ENCODE peak calls at places on chromosomes 2 and 18, in ten cellular contexts. A is AG04450, I is heart right ventricle, H is transverse colon, V is cardiac muscle cell, T is brain microvascular endothelial cell, X is AG10803, Q is stomach, D is IMR-90, F is hepatocyte. S is an unnamed sample.

GRCh38 chr2:44746856-44747612 is 194.5 kb upstream of the SIX3 start:
- DNase-seq in A (no peak), I (no peak), H (no peak), V (no peak), T (no peak), X (no peak), Q (no peak), D (no peak), F (no peak), S (peak)

GRCh38 chr2:10810175-10811161 is 2.1 kb downstream of the PDIA6 start:
- DNase-seq in A (no peak), I (no peak), H (no peak), V (peak), T (no peak), X (peak), Q (no peak), D (peak), F (no peak), S (no peak)

GRCh38 chr2:213296270-213296669 is 12.0 kb downstream of the SPAG16 start:
- DNase-seq in A (no peak), I (no peak), H (no peak), V (no peak), T (no peak), X (no peak), Q (no peak), D (no peak), F (no peak), S (no peak)

GRCh38 chr2:136049991-136050573 is 64.7 kb upstream of the DARS1 start:
- DNase-seq in A (no peak), I (no peak), H (no peak), V (no peak), T (no peak), X (no peak), Q (no peak), D (no peak), F (no peak), S (no peak)

GRCh38 chr2:133421516-133422324 is 146.5 kb downstream of the NCKAP5 start:
- DNase-seq in A (peak), I (peak), H (peak), V (peak), T (no peak), X (peak), Q (no peak), D (peak), F (peak), S (no peak)

GRCh38 chr2:44200759-44201158 is 32.1 kb downstream of the PPM1B start:
- DNase-seq in A (no peak), I (no peak), H (no peak), V (no peak), T (no peak), X (no peak), Q (no peak), D (no peak), F (no peak), S (no peak)

GRCh38 chr18:2433366-2433765 is 137.9 kb downstream of the METTL4 start:
- DNase-seq in A (no peak), I (no peak), H (no peak), V (no peak), T (no peak), X (no peak), Q (no peak), D (no peak), F (no peak), S (no peak)

GRCh38 chr2:226524381-226524843 is 275.2 kb downstream of the IRS1 start:
- DNase-seq in A (peak), I (no peak), H (no peak), V (peak), T (peak), X (peak), Q (no peak), D (peak), F (peak), S (peak)

GRCh38 chr2:238855891-238856580 is 8.2 kb downstream of the TWIST2 start:
- DNase-seq in A (no peak), I (no peak), H (no peak), V (no peak), T (no peak), X (no peak), Q (no peak), D (no peak), F (no peak), S (no peak)

GRCh38 chr2:227864161-227864756 is 7.2 kb upstream of the DAW1 start:
- DNase-seq in A (no peak), I (no peak), H (no peak), V (peak), T (peak), X (peak), Q (no peak), D (peak), F (peak), S (no peak)

GRCh38 chr2:102081600-102081999 is 60.9 kb upstream of the IL1R1 start:
- DNase-seq in A (no peak), I (no peak), H (no peak), V (no peak), T (no peak), X (no peak), Q (no peak), D (no peak), F (no peak), S (no peak)

GRCh38 chr18:38174594-38174993 is 609.0 kb upstream of the CELF4 start:
- DNase-seq in A (no peak), I (no peak), H (no peak), V (no peak), T (no peak), X (no peak), Q (no peak), D (no peak), F (peak), S (no peak)

GRCh38 chr18:28682912-28683311 is 506.0 kb upstream of the CDH2 start:
- DNase-seq in A (no peak), I (no peak), H (no peak), V (no peak), T (no peak), X (no peak), Q (no peak), D (no peak), F (no peak), S (no peak)

GRCh38 chr2:239266779-239267410 is 133.9 kb downstream of the HDAC4 start:
- DNase-seq in A (no peak), I (no peak), H (peak), V (no peak), T (no peak), X (no peak), Q (peak), D (no peak), F (no peak), S (no peak)

GRCh38 chr18:48139427-48140347 is 209.2 kb upstream of the SMAD2 start:
- DNase-seq in A (no peak), I (peak), H (peak), V (no peak), T (no peak), X (no peak), Q (peak), D (no peak), F (no peak), S (no peak)

GRCh38 chr2:226703501-226703900 is 96.1 kb downstream of the IRS1 start:
- DNase-seq in A (no peak), I (no peak), H (no peak), V (no peak), T (no peak), X (no peak), Q (no peak), D (no peak), F (no peak), S (no peak)

GRCh38 chr18:50377061-50377798 is 2.4 kb downstream of the SKA1 start:
- DNase-seq in A (no peak), I (no peak), H (no peak), V (peak), T (no peak), X (peak), Q (no peak), D (no peak), F (no peak), S (peak)

GRCh38 chr2:28764909-28765308 is 13.3 kb downstream of the PPP1CB start:
- DNase-seq in A (no peak), I (no peak), H (no peak), V (no peak), T (no peak), X (no peak), Q (no peak), D (no peak), F (no peak), S (no peak)

GRCh38 chr2:241803387-241804325 is 5.3 kb upstream of the NEU4 start:
- DNase-seq in A (peak), I (peak), H (peak), V (peak), T (peak), X (peak), Q (no peak), D (peak), F (peak), S (peak)

GRCh38 chr2:119431155-119431975 is at the start of gene TMEM37:
- DNase-seq in A (no peak), I (peak), H (peak), V (peak), T (peak), X (peak), Q (peak), D (peak), F (peak), S (peak)

GRCh38 chr2:114518738-114519137 is 76.3 kb downstream of the DPP10 start:
- DNase-seq in A (no peak), I (no peak), H (no peak), V (no peak), T (no peak), X (no peak), Q (no peak), D (no peak), F (peak), S (no peak)

GRCh38 chr2:74001121-74001520 is 16.4 kb downstream of the TET3 start:
- DNase-seq in A (no peak), I (no peak), H (no peak), V (no peak), T (no peak), X (no peak), Q (no peak), D (peak), F (no peak), S (no peak)

GRCh38 chr2:120470041-120470716 is 124.2 kb downstream of the INHBB start:
- DNase-seq in A (peak), I (peak), H (peak), V (peak), T (peak), X (peak), Q (peak), D (peak), F (peak), S (peak)

GRCh38 chr18:44626807-44627206 is 53.9 kb upstream of the SETBP1 start:
- DNase-seq in A (no peak), I (no peak), H (no peak), V (peak), T (no peak), X (no peak), Q (no peak), D (no peak), F (peak), S (no peak)

GRCh38 chr2:237209046-237209375 is 123.3 kb downstream of the COPS8 start:
- DNase-seq in A (no peak), I (no peak), H (no peak), V (no peak), T (no peak), X (no peak), Q (no peak), D (no peak), F (no peak), S (no peak)
- H3K4me3 ChIP-seq in A (no peak), I (no peak), H (no peak), V (no peak), T (no peak), X (no peak), Q (no peak), D (no peak), F (no peak), S (peak)

GRCh38 chr2:179861027-179861776 is at the start of gene ZNF385B:
- DNase-seq in A (no peak), I (peak), H (peak), V (peak), T (no peak), X (no peak), Q (no peak), D (peak), F (peak), S (peak)

GRCh38 chr2:179862898-179863458 is 1.6 kb upstream of the ZNF385B start:
- DNase-seq in A (no peak), I (no peak), H (no peak), V (no peak), T (no peak), X (no peak), Q (no peak), D (no peak), F (no peak), S (no peak)

GRCh38 chr2:179861777-179862117 is 335 bp upstream of the ZNF385B start:
- DNase-seq in A (no peak), I (no peak), H (no peak), V (no peak), T (no peak), X (no peak), Q (no peak), D (peak), F (peak), S (peak)

GRCh38 chr2:179859523-179859922 is 1.9 kb downstream of the ZNF385B start:
- DNase-seq in A (no peak), I (no peak), H (no peak), V (no peak), T (no peak), X (no peak), Q (no peak), D (no peak), F (no peak), S (no peak)

DNA sequence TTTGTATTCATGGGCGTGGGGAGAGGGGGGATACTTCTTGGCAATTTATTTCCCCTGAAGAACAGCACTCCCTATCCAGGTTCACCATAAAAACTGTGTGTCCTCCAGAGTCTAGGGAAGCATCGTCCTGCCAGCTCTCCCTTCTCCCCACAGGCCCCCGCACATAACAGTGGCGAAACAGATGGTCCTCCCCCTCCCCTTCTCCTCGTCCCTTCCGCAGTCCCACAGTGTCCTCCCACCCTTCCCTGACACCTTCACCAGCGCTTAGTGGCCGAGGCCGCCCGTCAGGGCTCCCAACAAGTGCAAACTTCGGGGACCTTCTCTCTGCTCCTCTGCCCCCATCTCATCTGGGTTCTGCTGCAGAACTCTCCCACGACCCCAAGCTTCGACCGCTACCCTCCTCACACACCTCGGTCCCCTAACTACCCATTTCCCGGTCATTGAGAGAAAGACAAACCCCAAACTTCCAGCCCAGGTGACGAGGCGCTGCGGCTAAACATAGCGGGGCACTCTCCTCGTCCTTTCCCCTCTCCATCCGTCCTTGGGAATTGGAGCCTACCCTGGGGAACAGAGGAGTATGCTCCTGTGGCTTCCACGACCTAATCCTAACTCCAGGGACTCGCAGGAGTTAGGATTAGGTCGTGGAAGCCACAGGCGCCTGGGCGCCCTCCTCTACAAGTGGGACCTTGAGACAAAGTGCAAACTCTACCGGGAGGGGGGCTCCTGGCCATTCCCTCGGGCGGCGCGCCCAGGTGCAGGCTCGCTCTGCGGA is 971 bp downstream of the ZNF385B start:
- DNase-seq in A (no peak), I (no peak), H (no peak), V (no peak), T (no peak), X (no peak), Q (no peak), D (no peak), F (no peak), S (peak)
- TF ChIP-seq CTCF in A (no peak), I (no peak), H (no peak), V (no peak), T (no peak), X (no peak), Q (no peak), D (no peak), F (no peak), S (no peak)

GRCh38 chr2:25853038-25853638 is 25.1 kb downstream of the ASXL2 start:
- DNase-seq in A (no peak), I (no peak), H (no peak), V (no peak), T (no peak), X (no peak), Q (no peak), D (no peak), F (no peak), S (no peak)

GRCh38 chr2:25856377-25856776 is 21.9 kb downstream of the ASXL2 start:
- DNase-seq in A (no peak), I (no peak), H (no peak), V (no peak), T (no peak), X (no peak), Q (no peak), D (no peak), F (no peak), S (no peak)

GRCh38 chr2:25855065-25855464 is 23.2 kb downstream of the ASXL2 start:
- DNase-seq in A (no peak), I (no peak), H (no peak), V (no peak), T (no peak), X (no peak), Q (no peak), D (no peak), F (no peak), S (no peak)

GRCh38 chr2:25854613-25855012 is 23.7 kb downstream of the ASXL2 start:
- DNase-seq in A (no peak), I (no peak), H (no peak), V (no peak), T (no peak), X (no peak), Q (no peak), D (no peak), F (no peak), S (no peak)

DNA sequence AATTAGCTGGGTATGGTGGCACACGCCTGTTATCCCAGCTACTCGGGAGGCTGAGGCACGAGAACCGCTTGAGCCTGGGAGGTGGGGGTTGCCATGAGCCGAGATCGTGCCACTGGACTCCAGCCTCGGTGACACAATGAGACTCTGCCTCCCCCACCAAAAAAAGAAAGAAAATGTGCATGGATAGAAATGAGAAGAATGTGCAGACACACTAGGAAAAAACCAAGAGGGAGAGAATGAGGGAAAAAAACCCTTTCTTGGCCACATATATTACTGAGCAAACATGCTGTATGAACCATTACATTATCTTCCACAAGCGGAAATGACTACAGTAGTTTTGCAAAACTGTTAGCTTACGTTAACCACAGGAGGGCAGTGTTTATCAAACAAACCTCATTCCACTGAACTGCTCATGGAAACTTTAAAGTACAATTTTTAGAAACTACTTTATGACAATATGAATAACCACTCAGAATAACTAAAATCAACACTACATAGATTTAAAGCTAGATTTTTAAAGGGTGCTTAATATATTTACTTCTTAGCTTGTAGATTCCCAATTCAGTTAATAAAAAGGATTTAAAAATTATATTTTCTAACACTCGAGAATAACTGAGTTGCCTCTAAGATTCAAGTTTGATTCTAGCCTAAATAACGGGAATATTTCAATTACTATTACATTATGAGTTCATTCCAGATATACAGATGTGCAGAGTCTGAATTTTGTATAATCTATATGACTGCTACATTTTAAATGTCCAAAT is 26.4 kb downstream of the ASXL2 start:
- DNase-seq in A (peak), I (no peak), H (no peak), V (peak), T (peak), X (peak), Q (no peak), D (peak), F (peak), S (peak)
- H3K4me3 ChIP-seq in A (peak), I (no peak), H (no peak), V (no peak), T (peak), X (peak), Q (no peak), D (no peak), F (no peak), S (no peak)

DNA sequence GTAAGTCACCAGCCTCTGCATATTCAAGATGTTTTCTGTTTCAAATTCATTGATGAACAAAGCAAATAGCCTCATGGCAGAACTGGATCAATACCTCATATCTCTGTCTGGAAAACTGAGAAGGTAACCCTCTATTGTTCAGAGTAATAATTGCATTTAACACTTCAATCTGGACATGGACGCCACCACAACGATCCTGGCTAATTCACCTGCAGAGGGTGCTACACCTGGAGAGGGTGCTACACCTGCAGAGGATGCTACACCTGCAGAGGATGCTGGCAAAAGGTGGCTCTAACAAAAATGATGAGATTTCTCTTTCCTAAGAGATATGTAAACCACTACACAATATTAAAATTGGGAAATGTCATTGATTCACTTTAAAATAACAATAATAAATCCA is 183.1 kb upstream of the HNRNPA3 start:
- DNase-seq in A (no peak), I (no peak), H (no peak), V (no peak), T (no peak), X (no peak), Q (no peak), D (no peak), F (no peak), S (no peak)
- TF ChIP-seq CTCF in A (no peak), I (no peak), H (no peak), V (no peak), T (no peak), X (no peak), Q (no peak), D (no peak), F (peak), S (no peak)

GRCh38 chr2:1625281-1626001 is 118.9 kb downstream of the PXDN start:
- DNase-seq in A (peak), I (no peak), H (no peak), V (peak), T (peak), X (peak), Q (no peak), D (peak), F (peak), S (peak)
- H3K4me3 ChIP-seq in A (no peak), I (no peak), H (no peak), V (no peak), T (no peak), X (no peak), Q (no peak), D (no peak), F (no peak), S (no peak)

DNA sequence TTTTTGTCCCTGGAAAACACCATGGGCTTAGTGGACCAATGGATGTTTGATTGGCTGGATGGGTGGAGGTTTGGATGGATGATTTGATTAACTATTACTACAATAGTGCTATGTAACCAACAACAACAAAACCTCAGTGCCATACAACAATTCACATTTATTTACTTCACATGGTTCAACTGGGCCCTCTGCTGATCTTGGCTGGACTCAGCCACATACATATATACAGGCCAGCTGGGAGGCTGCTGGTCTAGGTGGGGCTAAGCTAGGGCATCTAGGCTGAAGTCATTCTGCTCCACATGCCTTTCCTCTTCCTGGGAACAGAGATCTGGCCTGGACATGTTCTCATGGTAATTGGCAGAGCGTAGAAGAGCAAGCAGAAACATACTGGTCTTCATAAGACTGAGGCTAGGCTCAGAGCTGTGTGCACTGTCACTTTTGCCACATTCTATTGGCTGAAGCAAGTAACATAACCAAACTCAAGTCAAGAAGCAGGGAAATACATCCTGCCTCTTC is 102.8 kb upstream of the RNF152 start:
- DNase-seq in A (no peak), I (no peak), H (no peak), V (no peak), T (no peak), X (no peak), Q (no peak), D (no peak), F (no peak), S (no peak)
- TF ChIP-seq CTCF in A (no peak), I (no peak), H (no peak), V (no peak), T (no peak), X (no peak), Q (no peak), D (no peak), F (no peak), S (no peak)